ENCODE peak calls at places on chromosome 10, in nine cellular contexts. N is endothelial cell of umbilical vein, R is upper lobe of right lung, S is right lobe of liver, U is suprapubic skin, C is DND-41, H is cardiac muscle cell, J is heart left ventricle, L is tibial nerve. Y is an unnamed sample.

GRCh38 chr10:43076876-43077420 is at the start of gene RET:
- DNase-seq in J (no peak), S (peak; percentile 54), U (no peak), R (no peak), N (no peak), H (peak; percentile 44), L (no peak), C (no peak), Y (no peak)

GRCh38 chr10:11440250-11441150 is 170.9 kb downstream of the USP6NL start:
- DNase-seq in J (no peak), L (no peak), R (no peak), N (no peak), U (no peak), S (no peak), C (no peak), H (no peak), Y (no peak)

GRCh38 chr10:11875499-11876281 is 52.5 kb downstream of the PROSER2 start:
- DNase-seq in H (no peak), J (peak; percentile 82), L (peak; percentile 72), R (peak; percentile 93), C (no peak), U (peak; percentile 89), S (peak; percentile 95), N (peak; percentile 48), Y (peak; percentile 70)

GRCh38 chr10:35025916-35026315 is 64.2 kb downstream of the CUL2 start:
- DNase-seq in C (no peak), L (no peak), J (no peak), N (no peak), S (no peak), U (no peak), R (no peak), H (no peak), Y (no peak)

GRCh38 chr10:129942391-129942790 is 21.7 kb downstream of the EBF3 start:
- DNase-seq in C (no peak), N (no peak), U (no peak), R (no peak), J (no peak), L (no peak), S (no peak), H (no peak), Y (peak; percentile 56)

GRCh38 chr10:6119962-6120361 is 31.1 kb downstream of the RBM17 start:
- DNase-seq in L (no peak), J (no peak), S (no peak), U (no peak), N (no peak), H (no peak), C (no peak), R (no peak), Y (no peak)

GRCh38 chr10:11918384-11918783 is 95.2 kb downstream of the PROSER2 start:
- DNase-seq in R (no peak), U (no peak), C (no peak), L (no peak), N (no peak), S (no peak), H (no peak), J (no peak), Y (no peak)

GRCh38 chr10:624605-625334 is 64.7 kb downstream of the DIP2C start:
- DNase-seq in U (peak; percentile 85), C (no peak), N (no peak), L (peak; percentile 55), H (peak; percentile 69), J (peak; percentile 88), S (no peak), R (peak; percentile 62), Y (peak; percentile 82)

GRCh38 chr10:50885097-50885859 is at the start of gene A1CF:
- DNase-seq in C (no peak), N (no peak), S (peak; percentile 57), J (no peak), U (no peak), L (no peak), R (no peak), H (no peak), Y (no peak)

GRCh38 chr10:123786896-123787295 is 104.7 kb downstream of the CPXM2 start:
- DNase-seq in C (no peak), H (no peak), U (no peak), J (no peak), R (no peak), N (no peak), L (no peak), S (no peak), Y (no peak)

GRCh38 chr10:58660577-58661255 is 148.0 kb downstream of the BICC1 start:
- DNase-seq in S (no peak), U (no peak), H (no peak), C (no peak), L (no peak), N (no peak), R (no peak), J (no peak), Y (no peak)

GRCh38 chr10:116880716-116881440 is 31.6 kb downstream of the ENO4 start:
- DNase-seq in J (no peak), L (no peak), R (no peak), N (no peak), U (no peak), S (no peak), H (no peak), C (no peak), Y (no peak)

GRCh38 chr10:95469676-95470075 is 91.5 kb downstream of the SORBS1 start:
- DNase-seq in J (no peak), S (no peak), N (no peak), R (no peak), U (no peak), H (peak; percentile 59), C (no peak), L (no peak), Y (no peak)

GRCh38 chr10:95466450-95466849 is 94.7 kb downstream of the SORBS1 start:
- DNase-seq in L (no peak), C (no peak), R (no peak), S (no peak), J (no peak), H (no peak), U (no peak), N (no peak), Y (no peak)

GRCh38 chr10:95464280-95464679 is 96.9 kb downstream of the SORBS1 start:
- DNase-seq in N (no peak), S (no peak), H (no peak), J (no peak), R (no peak), U (no peak), C (no peak), L (no peak), Y (no peak)

GRCh38 chr10:95469251-95469650 is 91.9 kb downstream of the SORBS1 start:
- DNase-seq in N (no peak), U (no peak), R (no peak), C (no peak), J (no peak), L (no peak), H (no peak), S (no peak), Y (no peak)

GRCh38 chr10:95467162-95467599 is 94.0 kb downstream of the SORBS1 start:
- DNase-seq in H (peak; percentile 93), R (peak; percentile 67), N (peak; percentile 81), J (peak; percentile 77), S (no peak), U (peak; percentile 90), L (peak; percentile 37), C (no peak), Y (no peak)
- TF ChIP-seq CTCF in H (peak; percentile 15), R (peak; percentile 22), N (peak; percentile 8), J (peak; percentile 42), S (no peak), U (no peak), L (no peak), C (no peak), Y (no peak)

DNA sequence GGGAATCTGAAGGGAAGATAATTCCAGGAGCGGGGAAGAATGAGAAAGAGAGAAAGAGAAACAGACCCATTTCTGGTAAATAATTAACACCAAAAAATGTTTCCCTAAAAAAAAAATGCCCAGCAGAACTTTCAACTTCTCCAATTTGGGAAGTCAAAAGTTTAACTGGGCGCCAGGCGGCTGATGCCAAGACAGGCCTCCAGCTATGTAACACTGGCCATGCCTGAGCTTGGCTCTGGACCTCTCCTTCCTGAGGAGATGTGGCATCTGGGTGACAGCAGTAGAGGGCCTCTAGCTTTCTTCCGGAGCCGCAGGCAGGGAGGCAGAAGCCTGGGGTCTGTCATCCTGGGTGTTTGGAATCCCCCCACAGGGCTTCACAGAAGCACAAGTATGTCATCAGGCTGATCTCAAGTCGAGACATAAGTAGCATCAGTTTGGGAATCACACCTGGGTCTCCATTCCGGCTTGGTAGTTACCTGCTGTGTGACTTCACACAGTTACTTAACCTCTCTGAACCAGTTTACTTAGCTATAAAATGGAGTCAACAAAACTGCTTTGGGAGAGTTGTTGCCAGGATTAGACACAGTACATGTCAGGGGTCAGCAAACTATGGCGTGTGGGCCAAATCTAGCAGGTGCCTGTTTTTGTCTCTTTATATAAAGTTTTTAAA is 50.5 kb upstream of the TCF7L2 start:
- DNase-seq in C (no peak), U (no peak), R (no peak), L (no peak), H (no peak), N (no peak), S (peak; percentile 87), J (no peak), Y (no peak)
- H3K4me3 ChIP-seq in C (no peak overlapping the region), U (no peak overlapping the region), R (no peak overlapping the region), L (no peak overlapping the region), H (no peak overlapping the region), N (no peak overlapping the region), S (peak overlapping the region; percentile 16), J (no peak overlapping the region), Y (no peak overlapping the region)

GRCh38 chr10:103676058-103676785 is 179.2 kb downstream of the SH3PXD2A start:
- DNase-seq in C (no peak), L (peak; percentile 94), R (no peak), N (no peak), J (peak; percentile 58), H (no peak), S (no peak), U (peak; percentile 92), Y (no peak)
- H3K4me1 ChIP-seq in C (no peaks in the 10 kb centered on the region), L (peaks cover 49% of the 10 kb centered on the region), R (peaks cover 36% of the 10 kb centered on the region), N (no peaks in the 10 kb centered on the region), J (peaks cover 39% of the 10 kb centered on the region), H (peaks cover 4% of the 10 kb centered on the region), S (no peaks in the 10 kb centered on the region), U (peaks cover 51% of the 10 kb centered on the region), Y (peaks cover 28% of the 10 kb centered on the region)

DNA sequence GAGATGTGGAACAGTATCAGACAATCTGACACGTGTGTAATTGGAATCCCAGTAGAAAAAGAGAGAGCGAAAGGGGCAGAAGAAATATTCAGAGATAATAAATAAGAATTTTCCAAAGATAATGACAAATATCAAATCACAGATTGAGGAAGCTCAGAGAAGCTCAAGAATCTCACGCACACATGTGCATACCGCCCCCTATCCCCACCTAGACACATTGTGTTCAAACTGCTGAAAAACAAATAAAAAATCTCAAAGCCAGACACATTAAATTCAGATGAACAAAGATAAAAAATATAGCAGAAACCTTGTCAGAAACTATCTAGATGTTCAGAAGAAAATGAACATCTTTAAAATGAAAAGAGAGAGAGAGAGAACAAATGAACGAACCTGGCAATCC is 17.2 kb downstream of the SFR1 start:
- DNase-seq in S (no peak), N (no peak), J (no peak), C (no peak), U (no peak), R (no peak), H (no peak), L (no peak), Y (no peak)
- TF ChIP-seq CTCF in S (peak; percentile 21), N (no peak), J (no peak), C (peak; percentile 49), U (no peak), R (peak; percentile 21), H (peak; percentile 40), L (no peak), Y (no peak)